ENCODE peak calls at places on chromosome 10, in ten cellular contexts. K, I, O, U, Y, F, V, L, D and J are unnamed samples. For H3K36me3, the result is how much of the 10 kb centered on the place peaks cover.

GRCh38 chr10:47361293-47361692 is 13.1 kb downstream of the RBP3 start:
- DNase-seq in V (peak), O (peak), F (no peak), Y (peak), I (peak), L (no peak), U (peak), D (peak), K (no peak), J (no peak)

GRCh38 chr10:110361800-110362456 is 57.2 kb upstream of the SMNDC1 start:
- DNase-seq in U (no peak), L (no peak), V (no peak), I (no peak), K (no peak), Y (no peak), D (no peak), F (no peak), O (no peak), J (no peak)

GRCh38 chr10:105644978-105645377 is 1003.9 kb downstream of the SORCS3 start:
- DNase-seq in V (no peak), U (no peak), K (no peak), L (no peak), Y (no peak), I (no peak), D (no peak), O (no peak), F (no peak), J (no peak)

GRCh38 chr10:104824378-104825006 is 183.4 kb downstream of the SORCS3 start:
- DNase-seq in L (peak), O (peak), I (no peak), Y (no peak), U (peak), V (peak), F (no peak), K (no peak), D (no peak), J (no peak)

GRCh38 chr10:29541826-29542225 is 92.9 kb downstream of the SVIL start:
- DNase-seq in U (no peak), F (no peak), D (no peak), K (no peak), Y (no peak), V (no peak), I (no peak), O (no peak), L (no peak), J (no peak)

GRCh38 chr10:8778713-8779112 is 724.2 kb downstream of the GATA3 start:
- DNase-seq in F (no peak), L (no peak), Y (no peak), K (no peak), I (no peak), V (no peak), O (no peak), D (no peak), U (no peak), J (no peak)

GRCh38 chr10:6347391-6347951 is 144.7 kb downstream of the PFKFB3 start:
- DNase-seq in D (no peak), F (no peak), I (peak), O (no peak), Y (no peak), V (no peak), U (no peak), L (no peak), K (no peak), J (no peak)

GRCh38 chr10:62063795-62064472 is 162.4 kb downstream of the ARID5B start:
- DNase-seq in V (no peak), K (no peak), L (no peak), F (no peak), O (no peak), I (no peak), U (peak), D (no peak), Y (no peak), J (no peak)

GRCh38 chr10:133275683-133276092 is 980 bp downstream of the ADAM8 start:
- DNase-seq in K (no peak), Y (no peak), I (no peak), O (peak), D (no peak), F (no peak), U (no peak), V (no peak), L (no peak), J (no peak)

GRCh38 chr10:3330687-3331086 is 158.1 kb upstream of the PITRM1 start:
- DNase-seq in K (no peak), O (no peak), I (peak), Y (no peak), F (no peak), D (no peak), V (no peak), U (peak), L (no peak), J (no peak)

GRCh38 chr10:11612004-11613001 is 853 bp upstream of the USP6NL start:
- DNase-seq in U (peak), K (no peak), Y (no peak), I (no peak), V (peak), D (no peak), L (no peak), O (no peak), F (no peak), J (no peak)

GRCh38 chr10:79479283-79479909 is 32.9 kb upstream of the EIF5AL1 start:
- DNase-seq in I (no peak), K (no peak), V (no peak), F (no peak), O (no peak), Y (no peak), U (no peak), D (no peak), L (no peak), J (no peak)

GRCh38 chr10:103395754-103396066 is 565 bp downstream of the ATP5MK start:
- DNase-seq in K (no peak), F (no peak), L (no peak), Y (peak), I (no peak), O (no peak), U (peak), D (no peak), V (no peak), J (no peak)

GRCh38 chr10:113521482-113521795 is 31.4 kb upstream of the HABP2 start:
- DNase-seq in I (no peak), V (no peak), Y (no peak), U (no peak), D (no peak), L (no peak), O (no peak), F (no peak), K (no peak), J (no peak)

GRCh38 chr10:48776528-48776927 is 91.9 kb downstream of the WDFY4 start:
- DNase-seq in Y (no peak), V (no peak), F (no peak), D (no peak), I (no peak), L (no peak), K (no peak), O (peak), U (no peak), J (no peak)

GRCh38 chr10:131788386-131788785 is 112.4 kb upstream of the PPP2R2D start:
- DNase-seq in U (no peak), D (peak), L (no peak), K (no peak), V (no peak), O (peak), Y (no peak), F (no peak), I (no peak), J (no peak)

GRCh38 chr10:73838827-73839226 is 27.4 kb upstream of the NDST2 start:
- DNase-seq in V (no peak), D (no peak), Y (no peak), F (no peak), O (no peak), I (no peak), K (no peak), L (no peak), U (peak), J (no peak)

GRCh38 chr10:124725171-124725631 is 19.0 kb downstream of the FAM53B start:
- DNase-seq in F (no peak), U (no peak), Y (no peak), L (no peak), K (no peak), V (no peak), D (peak), O (no peak), I (no peak), J (peak)

GRCh38 chr10:110360857-110361474 is 56.2 kb upstream of the SMNDC1 start:
- DNase-seq in U (no peak), F (no peak), K (no peak), O (no peak), Y (no peak), L (no peak), D (no peak), I (no peak), V (no peak), J (no peak)

GRCh38 chr10:131997366-131998049 is 15.8 kb upstream of the BNIP3 start:
- DNase-seq in O (peak), I (peak), F (no peak), D (no peak), V (peak), U (peak), L (peak), K (no peak), Y (peak), J (no peak)

GRCh38 chr10:92619368-92619767 is 26.4 kb downstream of the KIF11 start:
- DNase-seq in V (no peak), O (no peak), D (no peak), F (no peak), L (no peak), Y (no peak), K (no peak), U (peak), I (no peak), J (no peak)
- H3K36me3 ChIP-seq in V (under half), O (under half), D (under half), F (half or more), L (under half), Y (under half), K (under half), U (under half), I (under half), J (under half)

DNA sequence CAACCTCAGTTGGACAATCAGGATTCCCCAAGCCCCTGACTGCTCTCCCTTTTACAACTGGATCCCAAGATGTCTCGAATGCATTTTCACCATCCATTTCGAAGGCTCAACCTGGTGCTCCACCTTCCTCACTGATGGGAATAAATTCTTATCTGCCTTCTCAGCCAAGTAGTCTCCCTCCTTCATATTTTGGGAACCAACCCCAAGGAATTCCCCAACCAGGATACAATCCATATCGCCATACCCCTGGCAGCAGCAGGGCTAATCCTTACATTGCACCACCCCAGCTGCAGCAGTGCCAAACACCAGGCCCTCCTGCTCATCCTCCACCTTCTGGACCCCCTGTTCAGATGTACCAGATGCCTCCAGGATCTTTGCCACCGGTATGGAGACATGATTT is 6.0 kb downstream of the SEC23IP start:
- DNase-seq in I (no peak), V (no peak), Y (no peak), U (no peak), D (no peak), K (no peak), O (no peak), L (no peak), F (no peak), J (no peak)
- H3K36me3 ChIP-seq in I (under half), V (under half), Y (under half), U (under half), D (under half), K (under half), O (under half), L (under half), F (half or more), J (half or more)

GRCh38 chr10:97256356-97256755 is 36.1 kb downstream of the ARHGAP19 start:
- DNase-seq in U (no peak), O (no peak), F (no peak), Y (no peak), L (no peak), K (no peak), I (no peak), D (no peak), V (no peak), J (no peak)
- H3K36me3 ChIP-seq in U (under half), O (under half), F (under half), Y (under half), L (under half), K (under half), I (under half), D (under half), V (under half), J (half or more)

GRCh38 chr10:98433371-98433770 is 13.4 kb downstream of the HPS1 start:
- DNase-seq in Y (no peak), V (no peak), K (no peak), I (no peak), L (no peak), U (no peak), F (no peak), D (no peak), O (peak), J (no peak)
- H3K36me3 ChIP-seq in Y (under half), V (under half), K (under half), I (under half), L (half or more), U (under half), F (under half), D (under half), O (under half), J (half or more)

GRCh38 chr10:117763528-117763927 is 221.0 kb downstream of the EMX2 start:
- DNase-seq in O (no peak), F (no peak), V (no peak), D (no peak), Y (no peak), K (no peak), I (no peak), U (no peak), L (no peak), J (no peak)

GRCh38 chr10:117759266-117759665 is 216.7 kb downstream of the EMX2 start:
- DNase-seq in D (no peak), Y (no peak), O (no peak), L (no peak), I (no peak), U (no peak), F (no peak), V (no peak), K (no peak), J (no peak)

GRCh38 chr10:117757121-117757795 is 214.7 kb downstream of the EMX2 start:
- DNase-seq in F (no peak), I (no peak), U (no peak), Y (no peak), L (no peak), D (no peak), O (no peak), V (no peak), K (no peak), J (no peak)

GRCh38 chr10:117762819-117763172 is 220.2 kb downstream of the EMX2 start:
- DNase-seq in Y (no peak), V (no peak), O (no peak), U (peak), K (no peak), F (no peak), D (no peak), L (no peak), I (no peak), J (no peak)

GRCh38 chr10:117762126-117762818 is 219.7 kb downstream of the EMX2 start:
- DNase-seq in D (no peak), I (no peak), U (no peak), F (no peak), O (no peak), K (no peak), Y (no peak), L (no peak), V (no peak), J (no peak)
- H3K36me3 ChIP-seq in D (under half), I (under half), U (under half), F (under half), O (under half), K (under half), Y (under half), L (under half), V (under half), J (under half)

GRCh38 chr10:13651969-13652720 is 65.4 kb downstream of the PRPF18 start:
- DNase-seq in V (no peak), L (no peak), I (no peak), D (no peak), U (no peak), F (no peak), Y (no peak), O (no peak), K (no peak), J (no peak)
- H3K36me3 ChIP-seq in V (under half), L (half or more), I (under half), D (under half), U (under half), F (under half), Y (under half), O (under half), K (under half), J (half or more)

DNA sequence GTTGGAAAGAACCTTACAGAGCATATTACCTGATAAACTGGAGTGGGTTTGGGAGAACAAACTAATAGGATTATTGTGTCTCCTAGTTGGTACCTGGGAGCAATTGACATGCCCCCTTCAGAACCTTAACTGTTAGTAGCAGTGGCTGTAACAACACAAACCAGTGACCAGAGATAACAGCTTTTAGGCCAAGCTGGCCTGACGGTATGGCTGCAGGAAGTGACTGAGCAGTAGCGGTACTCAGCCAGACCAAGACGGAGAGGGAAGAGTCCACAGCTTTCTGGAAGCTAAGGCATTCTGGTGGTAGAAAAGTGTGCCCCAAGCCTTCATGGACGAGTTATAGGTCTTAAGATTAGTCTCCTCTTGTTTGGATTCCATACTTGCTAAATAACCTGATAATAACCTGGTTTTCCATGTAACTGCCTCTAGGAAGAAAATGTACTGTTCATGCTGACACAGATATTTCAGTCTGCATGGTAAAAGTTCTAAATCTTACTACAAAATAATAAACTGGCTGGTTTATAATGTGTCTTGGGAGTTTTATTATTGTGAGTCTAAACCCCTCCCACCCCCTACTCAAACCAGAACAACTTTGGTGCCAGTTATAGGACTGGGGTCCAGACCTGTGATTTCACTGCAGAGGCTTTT is 11.3 kb downstream of the NOLC1 start:
- DNase-seq in L (no peak), U (no peak), V (no peak), Y (no peak), D (no peak), O (no peak), K (no peak), I (no peak), F (no peak), J (no peak)
- H3K36me3 ChIP-seq in L (half or more), U (under half), V (under half), Y (under half), D (under half), O (under half), K (under half), I (under half), F (half or more), J (half or more)

GRCh38 chr10:33328253-33328652 is 6.2 kb downstream of the NRP1 start:
- DNase-seq in Y (no peak), U (no peak), O (no peak), K (no peak), V (no peak), I (no peak), F (no peak), L (no peak), D (no peak), J (no peak)

GRCh38 chr10:33326897-33327296 is 7.6 kb downstream of the NRP1 start:
- DNase-seq in O (no peak), F (no peak), K (no peak), Y (no peak), L (no peak), U (peak), D (no peak), I (no peak), V (no peak), J (no peak)

GRCh38 chr10:33327750-33328149 is 6.7 kb downstream of the NRP1 start:
- DNase-seq in O (no peak), U (no peak), K (no peak), I (no peak), L (no peak), F (no peak), V (peak), D (no peak), Y (no peak), J (no peak)

GRCh38 chr10:33329178-33329577 is 5.3 kb downstream of the NRP1 start:
- DNase-seq in V (no peak), K (no peak), U (no peak), F (no peak), Y (no peak), D (no peak), I (no peak), L (no peak), O (no peak), J (no peak)

GRCh38 chr10:33325929-33326328 is 8.5 kb downstream of the NRP1 start:
- DNase-seq in O (no peak), K (no peak), U (peak), L (no peak), V (no peak), Y (no peak), I (no peak), F (no peak), D (no peak), J (no peak)
- H3K36me3 ChIP-seq in O (under half), K (under half), U (under half), L (half or more), V (under half), Y (under half), I (under half), F (half or more), D (under half), J (under half)

GRCh38 chr10:27542324-27542723 is 38.2 kb downstream of the RAB18 start:
- DNase-seq in U (no peak), D (no peak), V (no peak), O (no peak), K (no peak), I (no peak), L (no peak), F (no peak), Y (no peak), J (no peak)
- H3K36me3 ChIP-seq in U (under half), D (under half), V (under half), O (under half), K (under half), I (under half), L (half or more), F (half or more), Y (under half), J (half or more)